ENCODE peak calls at places on chromosomes 1 and 21, in six cellular contexts. E, W, I, Z, F and P are unnamed samples.

GRCh38 chr1:22773981-22774471 is 63.4 kb downstream of the EPHB2 start:
- DNase-seq in E (no peak), W (peak), I (peak), Z (no peak), F (peak), P (peak)

GRCh38 chr1:15886613-15887167 is 39.2 kb downstream of the SPEN start:
- DNase-seq in E (no peak), W (no peak), I (no peak), Z (no peak), F (no peak), P (no peak)

GRCh38 chr1:203175237-203176181 is at the start of gene MYBPH:
- DNase-seq in E (no peak), W (peak), I (peak), Z (no peak), F (no peak), P (no peak)

GRCh38 chr1:234486858-234487830 is 8.2 kb upstream of the TARBP1 start:
- DNase-seq in E (no peak), W (peak), I (no peak), Z (no peak), F (peak), P (peak)

GRCh38 chr1:8813016-8813763 is 4.2 kb downstream of the RERE start:
- DNase-seq in E (no peak), W (no peak), I (no peak), Z (no peak), F (no peak), P (peak)

GRCh38 chr1:83910461-83910860 is 88.5 kb downstream of the TTLL7 start:
- DNase-seq in E (no peak), W (no peak), I (no peak), Z (no peak), F (peak), P (no peak)

GRCh38 chr1:167258858-167259257 is 38.2 kb downstream of the POU2F1 start:
- DNase-seq in E (no peak), W (no peak), I (no peak), Z (no peak), F (no peak), P (no peak)

GRCh38 chr1:153945131-153945794 is 1.3 kb downstream of the DENND4B start:
- DNase-seq in E (peak), W (peak), I (peak), Z (no peak), F (peak), P (peak)

GRCh38 chr1:153628638-153629342 is 556 bp downstream of the S100A1 start:
- DNase-seq in E (no peak), W (no peak), I (no peak), Z (no peak), F (no peak), P (no peak)

GRCh38 chr1:24321712-24322635 is 2.8 kb downstream of the GRHL3 start:
- DNase-seq in E (peak), W (no peak), I (peak), Z (peak), F (peak), P (peak)

GRCh38 chr1:183267646-183268431 is 81.8 kb downstream of the LAMC2 start:
- DNase-seq in E (no peak), W (no peak), I (no peak), Z (peak), F (peak), P (peak)

GRCh38 chr1:39690225-39690624 is 1.0 kb downstream of the HPCAL4 start:
- DNase-seq in E (no peak), W (no peak), I (no peak), Z (no peak), F (no peak), P (no peak)

GRCh38 chr1:39692152-39693064 is 1.2 kb upstream of the HPCAL4 start:
- DNase-seq in E (peak), W (no peak), I (no peak), Z (no peak), F (no peak), P (no peak)

GRCh38 chr1:39691383-39692151 is at the start of gene HPCAL4:
- DNase-seq in E (peak), W (peak), I (peak), Z (peak), F (peak), P (peak)

GRCh38 chr1:39689635-39690034 is 1.6 kb downstream of the HPCAL4 start:
- DNase-seq in E (no peak), W (no peak), I (no peak), Z (no peak), F (no peak), P (no peak)

DNA sequence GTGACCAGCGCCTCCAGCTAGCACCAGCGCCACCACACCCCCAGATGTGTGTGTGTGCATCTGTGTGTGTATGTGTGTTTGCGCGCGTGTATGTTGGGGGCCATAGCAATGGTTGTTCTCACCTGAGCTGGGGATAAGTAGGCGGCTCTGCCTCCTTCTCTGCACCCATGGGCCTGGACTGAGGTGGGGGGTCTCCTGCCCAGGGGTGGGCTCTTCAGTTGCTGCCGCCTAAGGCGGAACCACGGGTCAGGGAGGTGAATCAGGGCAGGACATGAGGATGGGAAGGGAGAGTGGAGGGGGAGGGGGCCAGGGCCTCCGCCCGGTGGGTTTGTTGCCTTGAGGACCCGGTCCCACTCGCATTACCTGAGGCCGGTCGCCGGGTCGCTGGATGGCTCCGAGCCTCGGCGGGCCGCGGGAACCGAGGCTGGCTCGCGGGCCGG is 270 bp downstream of the HPCAL4 start:
- DNase-seq in E (no peak), W (no peak), I (no peak), Z (no peak), F (no peak), P (no peak)
- H3K4me3 ChIP-seq in E (no peak), W (no peak), I (peak), Z (peak), F (no peak), P (no peak)

GRCh38 chr21:25400427-25400826 is 206.9 kb downstream of the MRPL39 start:
- DNase-seq in E (no peak), W (no peak), I (no peak), Z (no peak), F (no peak), P (no peak)

GRCh38 chr21:25398630-25399029 is 208.7 kb downstream of the MRPL39 start:
- DNase-seq in E (no peak), W (no peak), I (no peak), Z (no peak), F (no peak), P (no peak)

DNA sequence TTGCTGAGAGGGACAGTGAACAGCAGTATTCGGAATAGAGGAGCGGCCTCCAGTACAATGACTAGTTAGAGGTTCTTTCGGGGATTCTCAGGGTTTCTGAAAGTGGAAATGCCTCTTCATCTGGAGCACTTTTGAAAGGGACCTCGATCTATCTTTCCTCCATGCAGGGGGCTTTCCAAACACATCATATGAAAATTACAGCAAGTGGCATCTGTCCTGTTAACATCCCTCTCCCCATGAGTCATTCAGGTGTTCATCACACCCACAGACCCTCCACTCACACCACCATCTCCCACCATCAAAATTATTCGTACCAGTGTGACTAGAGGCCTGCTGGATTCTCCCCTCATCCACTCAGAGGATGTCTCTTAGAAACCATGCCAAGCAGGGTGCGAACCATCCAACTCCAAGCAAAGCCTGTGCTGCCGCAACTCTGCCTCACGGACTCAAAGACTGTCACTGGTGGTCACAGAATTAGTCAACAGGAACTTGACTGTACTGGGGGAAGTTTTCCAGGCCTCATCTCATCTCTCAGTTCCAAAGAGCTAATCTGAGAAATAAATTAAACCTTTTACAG is 211.1 kb downstream of the MRPL39 start:
- DNase-seq in E (no peak), W (no peak), I (no peak), Z (no peak), F (no peak), P (no peak)
- TF ChIP-seq CTCF in E (no peak), W (no peak), I (no peak), Z (no peak), F (no peak), P (no peak)

GRCh38 chr1:1088801-1089680 is 14.9 kb upstream of the RNF223 start:
- DNase-seq in E (no peak), W (peak), I (peak), Z (peak), F (no peak), P (no peak)
- H3K4me3 ChIP-seq in E (no peak), W (no peak), I (no peak), Z (no peak), F (no peak), P (no peak)

GRCh38 chr1:147890177-147890790 is 12.3 kb upstream of the GJA8 start:
- DNase-seq in E (peak), W (peak), I (peak), Z (no peak), F (peak), P (peak)
- TF ChIP-seq CTCF in E (peak), W (peak), I (peak), Z (peak), F (peak), P (peak)

DNA sequence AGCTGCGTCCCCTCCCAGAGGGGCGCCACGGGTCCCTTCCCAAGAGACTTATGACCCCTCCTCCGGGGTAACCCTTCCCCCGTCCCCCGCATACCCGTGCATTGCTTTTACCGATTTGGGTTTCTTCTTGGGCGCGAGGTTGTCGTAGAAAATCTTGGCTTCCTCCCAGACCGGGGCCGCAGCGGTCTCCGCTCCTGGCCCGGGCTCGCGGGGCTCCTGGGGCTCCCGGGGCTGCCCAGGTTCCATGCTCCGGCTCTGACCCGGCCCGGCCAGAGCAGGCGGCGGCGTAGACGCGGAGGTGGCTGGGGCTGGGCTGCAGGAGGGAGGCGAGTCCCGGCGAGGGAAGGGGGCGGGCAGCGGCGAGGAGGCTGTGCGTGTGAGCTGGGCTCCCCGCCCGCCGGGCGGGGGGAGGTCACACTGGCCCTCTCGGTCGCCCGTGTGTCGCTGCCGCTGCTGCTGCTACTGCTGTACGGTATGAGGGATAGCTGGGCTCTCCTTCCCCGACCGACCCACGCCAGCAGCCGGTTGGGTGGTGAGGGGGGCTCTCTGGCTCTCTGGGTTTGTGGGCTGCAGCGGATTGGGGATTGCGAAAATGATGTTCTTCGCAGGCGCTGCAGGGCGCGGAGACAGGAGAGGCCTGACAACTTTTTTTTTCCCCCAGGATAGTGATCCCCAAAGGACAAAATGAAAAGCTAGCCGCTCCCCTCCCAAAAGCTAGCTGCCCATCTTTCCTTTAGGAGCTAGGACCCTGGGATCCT is at the start of gene NT5C1A:
- DNase-seq in E (peak), W (peak), I (peak), Z (no peak), F (no peak), P (no peak)
- H3K4me3 ChIP-seq in E (peak), W (peak), I (peak), Z (peak), F (peak), P (no peak)

GRCh38 chr1:91608876-91609275 is 108.2 kb downstream of the CDC7 start:
- DNase-seq in E (no peak), W (no peak), I (no peak), Z (no peak), F (peak), P (peak)
- TF ChIP-seq CTCF in E (no peak), W (no peak), I (no peak), Z (no peak), F (no peak), P (no peak)

GRCh38 chr1:218351617-218352438 is 6.7 kb downstream of the TGFB2 start:
- DNase-seq in E (no peak), W (peak), I (no peak), Z (no peak), F (peak), P (peak)
- H3K4me3 ChIP-seq in E (no peak), W (no peak), I (peak), Z (peak), F (peak), P (peak)